ENCODE peak calls at places on chromosomes 5 and 9, in eight cellular contexts. D, N, K, S, A, G, P and B are unnamed samples.

GRCh38 chr5:115471674-115472073 is 72.9 kb downstream of the FEM1C start:
- DNase-seq in D (no peak), N (no peak), K (no peak), S (peak), A (no peak), G (no peak), P (peak), B (no peak)

GRCh38 chr9:972512-973294 is 3.8 kb upstream of the DMRT3 start:
- DNase-seq in D (no peak), N (no peak), K (no peak), S (no peak), A (no peak), G (no peak), P (no peak), B (no peak)

GRCh38 chr9:136331556-136332481 is 4.5 kb downstream of the GPSM1 start:
- DNase-seq in D (no peak), N (no peak), K (no peak), S (no peak), A (no peak), G (no peak), P (no peak), B (no peak)

GRCh38 chr9:92717201-92718085 is 47.2 kb downstream of the BICD2 start:
- DNase-seq in D (no peak), N (no peak), K (no peak), S (no peak), A (no peak), G (no peak), P (no peak), B (no peak)

GRCh38 chr5:137649228-137649890 is 86.5 kb downstream of the KLHL3 start:
- DNase-seq in D (no peak), N (no peak), K (no peak), S (peak), A (peak), G (no peak), P (peak), B (no peak)

GRCh38 chr9:114386361-114386885 is 1.4 kb downstream of the AKNA start:
- DNase-seq in D (no peak), N (no peak), K (no peak), S (no peak), A (no peak), G (no peak), P (no peak), B (no peak)

GRCh38 chr5:96870094-96871021 is 5.9 kb upstream of the ERAP2 start:
- DNase-seq in D (no peak), N (no peak), K (no peak), S (no peak), A (no peak), G (no peak), P (no peak), B (peak)

GRCh38 chr5:147685991-147686390 is 96.5 kb downstream of the JAKMIP2 start:
- DNase-seq in D (no peak), N (peak), K (no peak), S (peak), A (no peak), G (no peak), P (peak), B (no peak)